ENCODE peak calls at places on chromosomes 1 and 21, in seven cellular contexts. H is natural killer cell; Z is CD4-positive, alpha-beta T cell; W is B cell; S is AG09319; P is right atrium auricular region; Y is psoas muscle. Q is an unnamed sample.

GRCh38 chr1:150808134-150808533 is at the start of gene CTSK:
- DNase-seq in H (no peak), P (no peak), S (no peak), Y (no peak), Z (no peak), W (no peak), Q (no peak)

GRCh38 chr1:117051224-117052064 is 8.7 kb upstream of the TTF2 start:
- DNase-seq in S (no peak), Z (peak; percentile 26), Y (no peak), W (no peak), P (no peak), H (no peak), Q (no peak)

GRCh38 chr1:159171254-159171687 is at the start of gene CADM3:
- DNase-seq in P (no peak), S (no peak), H (no peak), Y (peak; percentile 21), W (no peak), Z (no peak), Q (no peak)

GRCh38 chr1:18100493-18101063 is 7.0 kb upstream of the IGSF21 start:
- DNase-seq in Y (peak; percentile 58), W (peak; percentile 66), Z (peak; percentile 36), H (no peak), S (peak; percentile 5), P (peak; percentile 87), Q (peak; percentile 40)

GRCh38 chr1:247487057-247487456 is 29.2 kb upstream of the OR2B11 start:
- DNase-seq in P (no peak), H (no peak), S (no peak), W (peak; percentile 62), Z (peak; percentile 5), Y (no peak), Q (peak; percentile 34)

GRCh38 chr1:36530261-36530660 is 47.5 kb upstream of the CSF3R start:
- DNase-seq in S (no peak), Y (no peak), H (no peak), Z (no peak), W (no peak), P (no peak), Q (no peak)

GRCh38 chr1:156571261-156571958 is 955 bp downstream of the IQGAP3 start:
- DNase-seq in H (no peak), Z (no peak), Y (no peak), W (no peak), S (peak; percentile 83), P (no peak), Q (no peak)

GRCh38 chr1:57492846-57493245 is 69.0 kb upstream of the DAB1 start:
- DNase-seq in P (no peak), W (no peak), H (no peak), Z (no peak), Y (no peak), S (no peak), Q (no peak)

GRCh38 chr1:8706995-8707396 is 110.4 kb downstream of the RERE start:
- DNase-seq in S (no peak), Z (no peak), P (no peak), H (no peak), Y (no peak), W (no peak), Q (no peak)

GRCh38 chr1:24705260-24706073 is 39.8 kb upstream of the CLIC4 start:
- DNase-seq in S (peak; percentile 31), Z (no peak), Y (peak; percentile 72), H (peak; percentile 33), W (peak; percentile 47), P (peak; percentile 89), Q (no peak)

GRCh38 chr1:29753771-29754607 is 517.7 kb downstream of the PTPRU start:
- DNase-seq in W (no peak), Z (no peak), P (peak; percentile 47), S (no peak), Y (no peak), H (no peak), Q (no peak)

GRCh38 chr1:2190491-2190976 is 4.0 kb downstream of the FAAP20 start:
- DNase-seq in S (no peak), H (no peak), Z (no peak), W (no peak), P (no peak), Y (no peak), Q (no peak)

GRCh38 chr1:209883341-209883971 is 54.6 kb upstream of the SYT14 start:
- DNase-seq in Z (no peak), H (no peak), Y (no peak), W (no peak), P (no peak), S (peak; percentile 53), Q (no peak)

GRCh38 chr1:197546989-197547388 is 228.3 kb downstream of the DENND1B start:
- DNase-seq in S (no peak), W (no peak), Y (no peak), P (no peak), H (no peak), Z (no peak), Q (no peak)

GRCh38 chr1:33438364-33439145 is 7.7 kb upstream of the PHC2 start:
- DNase-seq in Z (no peak), W (no peak), S (no peak), H (no peak), P (no peak), Y (no peak), Q (no peak)

GRCh38 chr1:3454811-3455618 is 550 bp downstream of the ARHGEF16 start:
- DNase-seq in H (no peak), W (no peak), P (no peak), Y (peak; percentile 46), S (no peak), Z (peak; percentile 22), Q (no peak)

GRCh38 chr1:235918032-235918431 is 51.3 kb upstream of the LYST start:
- DNase-seq in P (no peak), W (no peak), S (no peak), Z (no peak), Y (no peak), H (no peak), Q (no peak)

GRCh38 chr1:29515188-29515955 is 279.1 kb downstream of the PTPRU start:
- DNase-seq in P (no peak), Z (no peak), W (no peak), H (no peak), S (no peak), Y (no peak), Q (no peak)

GRCh38 chr1:226248091-226248490 is 24.6 kb downstream of the MIXL1 start:
- DNase-seq in S (no peak), H (no peak), P (no peak), W (no peak), Z (no peak), Y (no peak), Q (no peak)

DNA sequence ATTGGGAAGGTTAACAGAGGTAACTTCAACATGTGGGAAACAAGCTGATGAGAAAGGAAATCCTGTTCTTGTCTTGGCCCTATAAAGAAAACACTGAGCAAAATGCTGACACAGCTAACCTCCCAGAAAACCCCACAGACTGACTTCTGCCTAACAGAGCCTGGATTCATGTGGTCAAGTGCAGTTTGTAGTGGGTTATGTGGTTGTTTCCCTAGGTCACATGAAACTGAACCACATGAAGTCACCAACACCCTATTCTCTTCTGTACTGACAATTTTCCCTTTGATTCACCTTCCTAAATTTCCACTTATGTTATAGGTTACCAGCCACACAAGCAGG is 601.3 kb upstream of the USP24 start:
- DNase-seq in Y (no peak), H (no peak), Z (no peak), W (no peak), S (no peak), P (no peak), Q (no peak)
- TF ChIP-seq CTCF in Y (no peak), H (no peak), Z (no peak), W (no peak), S (no peak), P (no peak), Q (no peak)

GRCh38 chr1:6054596-6054995 is 8.9 kb downstream of the KCNAB2 start:
- DNase-seq in Y (no peak), W (no peak), P (no peak), H (no peak), S (no peak), Z (no peak), Q (no peak)
- TF ChIP-seq CTCF in Y (no peak), W (no peak), P (no peak), H (no peak), S (no peak), Z (no peak), Q (no peak)

DNA sequence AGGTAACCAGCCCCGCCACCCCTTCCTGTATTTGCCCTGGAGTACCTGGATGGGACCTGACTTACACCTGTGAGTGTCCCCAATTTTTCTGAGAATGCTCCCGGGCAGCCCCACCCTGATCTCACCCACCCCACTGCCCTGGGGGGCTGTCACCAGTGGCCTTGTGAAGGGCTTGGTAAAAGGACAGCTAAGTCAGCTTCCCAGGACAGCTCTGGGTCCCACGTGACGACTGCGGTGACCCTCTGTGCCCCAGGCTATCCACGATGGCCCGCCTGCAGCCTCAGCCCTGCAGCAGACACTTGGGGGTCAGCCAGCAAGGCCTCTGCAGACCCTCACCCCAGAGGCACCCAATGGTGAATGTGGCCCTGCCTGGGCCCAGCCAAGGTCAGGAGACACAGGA is 5.6 kb downstream of the SRM start:
- DNase-seq in S (no peak), Y (no peak), H (no peak), P (no peak), Z (no peak), W (no peak), Q (no peak)
- TF ChIP-seq CTCF in S (no peak), Y (no peak), H (no peak), P (no peak), Z (no peak), W (no peak), Q (no peak)

DNA sequence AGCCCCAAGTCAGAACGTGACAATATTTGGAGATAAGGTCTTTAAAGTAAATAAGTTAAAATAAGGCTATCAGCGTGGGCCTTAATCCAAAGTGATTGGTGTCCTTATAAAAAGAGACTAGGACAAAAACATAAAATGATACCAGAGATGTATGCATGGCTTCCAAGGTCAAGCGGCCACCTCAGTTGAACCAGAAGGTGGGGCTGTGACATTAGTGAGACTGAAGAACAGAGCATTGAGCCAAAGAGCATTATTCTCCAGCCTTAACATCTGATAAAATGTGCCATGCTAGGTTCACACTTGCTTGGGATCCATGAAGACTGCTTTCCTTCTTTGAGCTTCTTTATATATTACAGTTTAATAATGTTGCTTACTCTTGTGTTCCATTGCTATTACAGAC is 554.6 kb downstream of the PLA2G4A start:
- DNase-seq in Y (no peak), W (no peak), Z (no peak), H (no peak), S (no peak), P (no peak), Q (no peak)
- TF ChIP-seq CTCF in Y (no peak), W (no peak), Z (no peak), H (no peak), S (no peak), P (no peak), Q (no peak)

GRCh38 chr21:45695086-45695485 is 51.6 kb downstream of the PCBP3 start:
- DNase-seq in H (no peak), P (no peak), W (no peak), Z (no peak), S (no peak), Y (no peak), Q (no peak)
- TF ChIP-seq CTCF in H (no peak), P (no peak), W (no peak), Z (no peak), S (no peak), Y (no peak), Q (no peak)

GRCh38 chr1:241408170-241408569 is 51.2 kb upstream of the RGS7 start:
- DNase-seq in W (no peak), P (no peak), Z (no peak), S (no peak), Y (no peak), H (no peak), Q (no peak)
- TF ChIP-seq CTCF in W (no peak), P (no peak), Z (no peak), S (peak; percentile 26), Y (no peak), H (no peak), Q (no peak)